ENCODE peak calls at places on chromosomes 6 and 20, in seven cellular contexts. One of them, this sample, is unnamed.

GRCh38 chr20:8039048-8039447 is 19.5 kb upstream of the TMX4 start:
- DNase-seq in AG04449: no peak
- DNase-seq in upper lobe of right lung: no peak
- DNase-seq in OCI-LY7: no peak
- DNase-seq in ovary: no peak
- DNase-seq in brain microvascular endothelial cell: no peak
- DNase-seq in neural progenitor cell: no peak
- DNase-seq in this sample: no peak

GRCh38 chr20:61263084-61263695 is 11.1 kb downstream of the CDH4 start:
- DNase-seq in AG04449: no peak
- DNase-seq in upper lobe of right lung: no peak
- DNase-seq in OCI-LY7: peak
- DNase-seq in ovary: no peak
- DNase-seq in brain microvascular endothelial cell: peak
- DNase-seq in neural progenitor cell: peak
- DNase-seq in this sample: no peak

GRCh38 chr20:36614781-36615557 is 9.4 kb downstream of the RAB5IF start:
- DNase-seq in AG04449: no peak
- DNase-seq in upper lobe of right lung: no peak
- DNase-seq in OCI-LY7: no peak
- DNase-seq in ovary: no peak
- DNase-seq in brain microvascular endothelial cell: no peak
- DNase-seq in neural progenitor cell: no peak
- DNase-seq in this sample: no peak

GRCh38 chr20:19973920-19974620 is 43.1 kb upstream of the NAA20 start:
- DNase-seq in AG04449: no peak
- DNase-seq in upper lobe of right lung: peak
- DNase-seq in OCI-LY7: no peak
- DNase-seq in ovary: peak
- DNase-seq in brain microvascular endothelial cell: no peak
- DNase-seq in neural progenitor cell: no peak
- DNase-seq in this sample: peak

GRCh38 chr6:158703121-158703839 is 53.4 kb downstream of the SYTL3 start:
- DNase-seq in AG04449: no peak
- DNase-seq in upper lobe of right lung: no peak
- DNase-seq in OCI-LY7: no peak
- DNase-seq in ovary: no peak
- DNase-seq in brain microvascular endothelial cell: no peak
- DNase-seq in neural progenitor cell: no peak
- DNase-seq in this sample: no peak

GRCh38 chr20:59015411-59015810 is 3.8 kb upstream of the TUBB1 start:
- DNase-seq in AG04449: no peak
- DNase-seq in upper lobe of right lung: no peak
- DNase-seq in OCI-LY7: no peak
- DNase-seq in ovary: no peak
- DNase-seq in brain microvascular endothelial cell: no peak
- DNase-seq in neural progenitor cell: no peak
- DNase-seq in this sample: no peak

GRCh38 chr6:21856844-21857243 is 263.3 kb downstream of the SOX4 start:
- DNase-seq in AG04449: no peak
- DNase-seq in upper lobe of right lung: no peak
- DNase-seq in OCI-LY7: no peak
- DNase-seq in ovary: no peak
- DNase-seq in brain microvascular endothelial cell: no peak
- DNase-seq in neural progenitor cell: no peak
- DNase-seq in this sample: no peak

GRCh38 chr6:41901882-41902519 is 6.8 kb upstream of the USP49 start:
- DNase-seq in AG04449: no peak
- DNase-seq in upper lobe of right lung: no peak
- DNase-seq in OCI-LY7: peak
- DNase-seq in ovary: no peak
- DNase-seq in brain microvascular endothelial cell: no peak
- DNase-seq in neural progenitor cell: peak
- DNase-seq in this sample: no peak

GRCh38 chr6:132198896-132199295 is 202.4 kb downstream of the MOXD1 start:
- DNase-seq in AG04449: no peak
- DNase-seq in upper lobe of right lung: no peak
- DNase-seq in OCI-LY7: no peak
- DNase-seq in ovary: no peak
- DNase-seq in brain microvascular endothelial cell: peak
- DNase-seq in neural progenitor cell: no peak
- DNase-seq in this sample: no peak

GRCh38 chr20:46093531-46093930 is 3.8 kb upstream of the NCOA5 start:
- DNase-seq in AG04449: no peak
- DNase-seq in upper lobe of right lung: no peak
- DNase-seq in OCI-LY7: no peak
- DNase-seq in ovary: no peak
- DNase-seq in brain microvascular endothelial cell: no peak
- DNase-seq in neural progenitor cell: no peak
- DNase-seq in this sample: no peak

DNA sequence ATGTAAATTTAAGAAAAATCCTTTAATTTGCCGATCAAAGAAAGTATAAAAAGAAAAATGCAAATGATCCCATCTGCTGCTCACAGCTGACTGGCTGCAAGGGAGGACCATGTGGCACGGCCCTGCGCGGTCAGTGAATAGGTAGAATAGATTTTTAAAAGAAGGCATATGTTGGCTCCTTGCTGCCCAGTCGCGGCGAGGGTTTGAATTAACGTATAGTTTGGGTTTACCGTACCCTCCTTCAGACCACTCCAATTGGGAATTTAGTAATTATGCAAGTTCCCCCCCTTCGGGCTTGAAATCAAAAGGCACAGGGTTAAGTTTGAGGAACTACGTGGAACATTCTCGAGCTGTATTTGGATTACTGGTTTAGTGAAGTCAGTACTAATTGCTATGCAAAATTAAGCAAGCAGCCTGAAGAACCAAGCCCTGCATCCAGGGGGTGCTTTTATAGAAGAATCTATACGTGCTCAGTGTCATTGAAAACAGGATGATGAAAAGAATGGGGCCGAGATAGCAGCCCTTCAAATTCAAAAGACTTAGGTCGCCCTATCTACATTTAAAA is 1.1 kb upstream of the BEND3 start:
- DNase-seq in AG04449: no peak
- DNase-seq in upper lobe of right lung: peak
- DNase-seq in OCI-LY7: peak
- DNase-seq in ovary: no peak
- DNase-seq in brain microvascular endothelial cell: peak
- DNase-seq in neural progenitor cell: peak
- DNase-seq in this sample: no peak
- TF ChIP-seq CTCF in AG04449: no peak
- TF ChIP-seq CTCF in upper lobe of right lung: no peak
- TF ChIP-seq CTCF in OCI-LY7: peak
- TF ChIP-seq CTCF in ovary: no peak
- TF ChIP-seq CTCF in brain microvascular endothelial cell: peak
- TF ChIP-seq CTCF in neural progenitor cell: no peak
- TF ChIP-seq CTCF in this sample: no peak

GRCh38 chr6:157644043-157644810 is 178.8 kb upstream of the SNX9 start:
- DNase-seq in AG04449: no peak
- DNase-seq in upper lobe of right lung: no peak
- DNase-seq in OCI-LY7: no peak
- DNase-seq in ovary: no peak
- DNase-seq in brain microvascular endothelial cell: no peak
- DNase-seq in neural progenitor cell: no peak
- DNase-seq in this sample: no peak
- TF ChIP-seq CTCF in AG04449: peak
- TF ChIP-seq CTCF in upper lobe of right lung: no peak
- TF ChIP-seq CTCF in OCI-LY7: peak
- TF ChIP-seq CTCF in ovary: no peak
- TF ChIP-seq CTCF in brain microvascular endothelial cell: peak
- TF ChIP-seq CTCF in neural progenitor cell: no peak
- TF ChIP-seq CTCF in this sample: peak

DNA sequence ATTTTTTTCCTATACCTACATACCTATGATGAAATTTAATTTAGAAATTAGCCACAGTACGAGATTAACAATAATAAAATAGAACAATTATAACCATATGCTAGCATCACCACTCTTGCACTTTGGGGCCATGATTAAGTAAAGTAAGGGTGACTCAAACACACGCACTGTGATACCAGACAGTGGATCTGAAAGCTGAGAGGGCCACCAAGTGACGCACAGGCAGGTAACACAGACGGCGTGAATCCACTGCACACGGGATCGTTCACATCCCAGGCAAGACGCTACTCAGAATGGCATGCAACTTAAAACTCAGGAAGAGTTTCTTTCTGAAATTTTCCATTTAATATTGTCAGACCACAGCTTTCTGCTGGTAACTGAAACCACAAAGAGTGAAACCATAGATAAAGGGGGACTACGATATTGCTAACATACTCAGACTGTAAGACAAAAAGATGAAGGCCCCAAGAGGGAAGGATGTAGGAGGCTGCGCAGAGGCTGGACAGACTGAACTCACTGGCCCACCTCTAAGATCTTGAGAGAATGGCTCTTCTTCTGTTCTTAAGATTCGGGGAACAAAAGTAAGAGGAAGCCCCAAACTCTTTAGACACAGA is 17.9 kb downstream of the RRBP1 start:
- DNase-seq in AG04449: no peak
- DNase-seq in upper lobe of right lung: no peak
- DNase-seq in OCI-LY7: no peak
- DNase-seq in ovary: peak
- DNase-seq in brain microvascular endothelial cell: no peak
- DNase-seq in neural progenitor cell: no peak
- DNase-seq in this sample: no peak
- TF ChIP-seq CTCF in AG04449: no peak
- TF ChIP-seq CTCF in upper lobe of right lung: no peak
- TF ChIP-seq CTCF in OCI-LY7: no peak
- TF ChIP-seq CTCF in ovary: no peak
- TF ChIP-seq CTCF in brain microvascular endothelial cell: no peak
- TF ChIP-seq CTCF in neural progenitor cell: no peak
- TF ChIP-seq CTCF in this sample: no peak

GRCh38 chr6:103797738-103798137 is 1062.0 kb downstream of the HACE1 start:
- DNase-seq in AG04449: no peak
- DNase-seq in upper lobe of right lung: no peak
- DNase-seq in OCI-LY7: peak
- DNase-seq in ovary: no peak
- DNase-seq in brain microvascular endothelial cell: no peak
- DNase-seq in neural progenitor cell: peak
- DNase-seq in this sample: no peak
- TF ChIP-seq CTCF in AG04449: no peak
- TF ChIP-seq CTCF in upper lobe of right lung: peak
- TF ChIP-seq CTCF in OCI-LY7: peak
- TF ChIP-seq CTCF in ovary: no peak
- TF ChIP-seq CTCF in brain microvascular endothelial cell: no peak
- TF ChIP-seq CTCF in neural progenitor cell: peak
- TF ChIP-seq CTCF in this sample: peak

GRCh38 chr20:38935967-38936407 is 9.8 kb downstream of the FAM83D start:
- DNase-seq in AG04449: no peak
- DNase-seq in upper lobe of right lung: no peak
- DNase-seq in OCI-LY7: no peak
- DNase-seq in ovary: no peak
- DNase-seq in brain microvascular endothelial cell: no peak
- DNase-seq in neural progenitor cell: no peak
- DNase-seq in this sample: no peak

GRCh38 chr20:38937000-38937399 is 10.8 kb downstream of the FAM83D start:
- DNase-seq in AG04449: no peak
- DNase-seq in upper lobe of right lung: no peak
- DNase-seq in OCI-LY7: no peak
- DNase-seq in ovary: no peak
- DNase-seq in brain microvascular endothelial cell: no peak
- DNase-seq in neural progenitor cell: no peak
- DNase-seq in this sample: no peak

GRCh38 chr20:38932457-38933120 is 6.4 kb downstream of the FAM83D start:
- DNase-seq in AG04449: peak
- DNase-seq in upper lobe of right lung: no peak
- DNase-seq in OCI-LY7: no peak
- DNase-seq in ovary: no peak
- DNase-seq in brain microvascular endothelial cell: peak
- DNase-seq in neural progenitor cell: no peak
- DNase-seq in this sample: peak

GRCh38 chr20:38934530-38934929 is 8.3 kb downstream of the FAM83D start:
- DNase-seq in AG04449: no peak
- DNase-seq in upper lobe of right lung: no peak
- DNase-seq in OCI-LY7: no peak
- DNase-seq in ovary: no peak
- DNase-seq in brain microvascular endothelial cell: no peak
- DNase-seq in neural progenitor cell: no peak
- DNase-seq in this sample: no peak

GRCh38 chr20:38935285-38935684 is 9.1 kb downstream of the FAM83D start:
- DNase-seq in AG04449: no peak
- DNase-seq in upper lobe of right lung: no peak
- DNase-seq in OCI-LY7: no peak
- DNase-seq in ovary: no peak
- DNase-seq in brain microvascular endothelial cell: peak
- DNase-seq in neural progenitor cell: no peak
- DNase-seq in this sample: no peak
- TF ChIP-seq CTCF in AG04449: no peak
- TF ChIP-seq CTCF in upper lobe of right lung: no peak
- TF ChIP-seq CTCF in OCI-LY7: peak
- TF ChIP-seq CTCF in ovary: no peak
- TF ChIP-seq CTCF in brain microvascular endothelial cell: peak
- TF ChIP-seq CTCF in neural progenitor cell: no peak
- TF ChIP-seq CTCF in this sample: no peak

DNA sequence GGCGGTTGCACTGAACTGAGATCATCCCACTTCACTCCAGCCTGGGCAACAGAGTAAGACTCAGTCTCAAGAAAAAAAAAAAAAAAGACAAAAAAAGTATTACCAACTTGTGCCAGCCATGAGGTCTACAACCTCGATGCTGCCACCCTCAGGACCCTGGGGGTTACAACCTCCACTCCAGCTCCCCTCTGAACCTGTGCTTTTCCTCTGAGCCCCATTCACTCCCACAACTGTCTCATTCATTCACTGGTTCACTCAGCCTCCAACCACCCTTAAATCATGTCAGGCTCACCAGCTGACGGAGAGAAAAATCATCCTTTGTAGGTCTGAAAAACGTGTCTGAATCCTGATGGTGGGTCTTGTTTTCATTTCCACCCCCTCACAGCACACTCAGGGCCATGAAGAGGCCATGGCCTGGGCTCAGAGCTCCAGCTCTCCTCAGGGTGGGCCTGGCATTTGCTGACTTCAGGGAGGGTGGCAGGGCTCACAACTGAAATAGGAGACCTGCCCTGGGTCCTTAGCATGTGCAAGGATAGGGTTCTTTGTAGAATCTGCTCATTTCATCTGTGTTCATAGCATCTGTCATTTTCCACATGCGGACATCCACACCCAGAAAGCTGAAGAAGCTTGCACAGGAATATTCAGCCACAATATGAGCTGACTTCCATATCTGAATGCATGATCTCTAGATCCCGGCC is 1.9 kb upstream of the ULBP1 start:
- DNase-seq in AG04449: no peak
- DNase-seq in upper lobe of right lung: no peak
- DNase-seq in OCI-LY7: peak
- DNase-seq in ovary: no peak
- DNase-seq in brain microvascular endothelial cell: no peak
- DNase-seq in neural progenitor cell: peak
- DNase-seq in this sample: no peak
- TF ChIP-seq CTCF in AG04449: no peak
- TF ChIP-seq CTCF in upper lobe of right lung: no peak
- TF ChIP-seq CTCF in OCI-LY7: peak
- TF ChIP-seq CTCF in ovary: no peak
- TF ChIP-seq CTCF in brain microvascular endothelial cell: peak
- TF ChIP-seq CTCF in neural progenitor cell: peak
- TF ChIP-seq CTCF in this sample: peak